ENCODE peak calls at places on chromosomes 3 and 15, in ten cellular contexts. D is stomach, P is A549, T is suprapubic skin, C is ovary, I is K562, O is upper lobe of left lung, W is esophagus muscularis mucosa, G is H1, K is sigmoid colon. R is an unnamed sample.

GRCh38 chr3:157103280-157103679 is 56.7 kb downstream of the CCNL1 start:
- DNase-seq in D (no peak), P (no peak), T (no peak), C (no peak), I (no peak), O (no peak), W (no peak), G (no peak), K (no peak), R (no peak)

GRCh38 chr3:101070260-101071121 is 77.3 kb upstream of the ABI3BP start:
- DNase-seq in D (peak), P (peak), T (no peak), C (no peak), I (peak), O (peak), W (no peak), G (peak), K (peak), R (peak)

GRCh38 chr3:111799951-111800350 is 59.1 kb upstream of the PHLDB2 start:
- DNase-seq in D (no peak), P (no peak), T (no peak), C (no peak), I (no peak), O (no peak), W (no peak), G (no peak), K (no peak), R (no peak)

GRCh38 chr15:92611995-92612745 is 43.4 kb downstream of the FAM174B start:
- DNase-seq in D (no peak), P (peak), T (no peak), C (no peak), I (no peak), O (no peak), W (no peak), G (no peak), K (peak), R (no peak)

GRCh38 chr3:197458179-197458707 is 97.5 kb downstream of the BDH1 start:
- DNase-seq in D (peak), P (peak), T (no peak), C (no peak), I (no peak), O (peak), W (no peak), G (no peak), K (no peak), R (no peak)

GRCh38 chr3:18840535-18841137 is 307.7 kb upstream of the KCNH8 start:
- DNase-seq in D (no peak), P (no peak), T (no peak), C (no peak), I (no peak), O (no peak), W (no peak), G (no peak), K (no peak), R (no peak)

GRCh38 chr15:90141646-90142045 is 39.4 kb upstream of the IDH2 start:
- DNase-seq in D (no peak), P (no peak), T (no peak), C (no peak), I (peak), O (no peak), W (no peak), G (no peak), K (no peak), R (no peak)

GRCh38 chr3:147799601-147800000 is 390.4 kb downstream of the ZIC1 start:
- DNase-seq in D (no peak), P (no peak), T (no peak), C (no peak), I (no peak), O (no peak), W (no peak), G (no peak), K (no peak), R (no peak)

GRCh38 chr3:55935241-55935640 is 448.1 kb upstream of the WNT5A start:
- DNase-seq in D (no peak), P (no peak), T (no peak), C (no peak), I (no peak), O (no peak), W (no peak), G (no peak), K (no peak), R (no peak)

GRCh38 chr3:40768536-40768935 is 243.8 kb downstream of the ZNF621 start:
- DNase-seq in D (no peak), P (peak), T (no peak), C (no peak), I (no peak), O (no peak), W (peak), G (no peak), K (no peak), R (no peak)

GRCh38 chr3:146164951-146165350 is 4.0 kb upstream of the PLOD2 start:
- DNase-seq in D (no peak), P (peak), T (no peak), C (no peak), I (no peak), O (no peak), W (no peak), G (no peak), K (no peak), R (no peak)

GRCh38 chr15:31197497-31198414 is 96.2 kb upstream of the TRPM1 start:
- DNase-seq in D (peak), P (peak), T (no peak), C (no peak), I (peak), O (peak), W (no peak), G (peak), K (no peak), R (no peak)

GRCh38 chr3:184562875-184563568 is 1.4 kb downstream of the EPHB3 start:
- DNase-seq in D (no peak), P (no peak), T (no peak), C (peak), I (no peak), O (no peak), W (no peak), G (no peak), K (no peak), R (no peak)

GRCh38 chr15:60400957-60401356 is 3.2 kb upstream of the ANXA2 start:
- DNase-seq in D (no peak), P (no peak), T (no peak), C (no peak), I (no peak), O (no peak), W (no peak), G (no peak), K (no peak), R (no peak)

GRCh38 chr3:115325539-115325938 is 178.5 kb upstream of the ZBTB20 start:
- DNase-seq in D (no peak), P (peak), T (no peak), C (no peak), I (peak), O (no peak), W (no peak), G (peak), K (no peak), R (no peak)

GRCh38 chr3:126113733-126114132 is 29.8 kb upstream of the SLC41A3 start:
- DNase-seq in D (no peak), P (peak), T (peak), C (no peak), I (peak), O (no peak), W (no peak), G (no peak), K (peak), R (no peak)

GRCh38 chr15:62035256-62035908 is 24.9 kb downstream of the VPS13C start:
- DNase-seq in D (no peak), P (no peak), T (no peak), C (no peak), I (no peak), O (no peak), W (no peak), G (no peak), K (no peak), R (no peak)

GRCh38 chr15:57635300-57635944 is 43.7 kb downstream of the MYZAP start:
- DNase-seq in D (peak), P (no peak), T (no peak), C (peak), I (no peak), O (no peak), W (peak), G (no peak), K (peak), R (no peak)

DNA sequence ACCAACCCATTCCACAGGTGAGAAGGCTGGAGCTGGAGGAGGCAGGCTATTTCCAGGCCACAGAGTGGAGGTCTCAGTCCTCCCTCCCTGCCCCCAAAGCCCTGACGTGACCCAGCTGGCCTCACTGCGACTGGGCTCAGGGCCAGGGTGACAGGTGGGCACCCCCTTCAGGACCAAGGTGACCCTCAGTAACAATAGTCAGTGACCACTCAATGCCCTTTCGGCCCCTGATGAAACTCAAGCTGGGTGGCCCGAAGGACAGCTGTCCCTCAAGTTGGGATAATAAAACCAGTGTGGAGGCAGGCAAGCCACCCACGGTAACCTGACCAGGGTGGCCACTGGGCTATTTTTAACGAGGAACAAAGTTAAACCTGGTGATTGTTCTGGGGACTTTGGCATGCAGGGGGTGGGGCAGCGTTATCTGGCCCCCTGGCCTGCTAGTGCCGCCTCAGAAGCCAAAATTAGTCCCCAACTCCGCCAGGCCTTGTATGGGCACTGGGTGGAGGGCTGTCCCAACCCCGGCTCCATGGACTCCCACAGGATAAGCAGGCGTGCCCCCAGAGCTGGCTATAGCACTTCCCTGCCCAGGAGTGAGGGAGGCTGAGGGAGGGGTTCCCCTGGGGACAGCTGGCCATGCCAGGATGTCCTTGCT is 1.1 kb downstream of the TNNC1 start:
- DNase-seq in D (no peak), P (no peak), T (no peak), C (no peak), I (no peak), O (no peak), W (no peak), G (no peak), K (no peak), R (no peak)
- TF ChIP-seq POLR2A in D (no peak), P (no peak), T (no peak), C (no peak), I (no peak), O (no peak), W (no peak), G (no peak), K (no peak), R (no peak)

DNA sequence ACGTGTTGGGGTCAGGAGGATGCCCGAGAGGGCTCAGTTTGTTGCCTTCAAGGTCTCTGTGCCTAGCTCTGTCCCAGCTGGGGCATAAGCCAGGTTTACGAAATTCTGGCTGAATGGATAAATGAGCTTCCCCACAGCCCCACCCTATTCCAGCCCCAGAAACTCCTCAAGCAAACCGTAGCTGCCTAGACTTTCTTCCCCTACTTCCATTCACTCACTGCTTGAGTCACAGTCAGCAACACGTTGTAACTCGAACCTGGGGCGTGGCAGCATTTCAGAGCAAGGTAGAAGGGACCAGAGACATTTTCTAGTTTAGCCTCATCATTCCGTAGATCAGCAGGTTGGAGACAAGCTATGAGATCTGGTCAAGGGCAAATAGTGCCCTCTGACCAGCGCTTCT is 24.2 kb downstream of the NMNAT3 start:
- DNase-seq in D (no peak), P (no peak), T (peak), C (peak), I (no peak), O (no peak), W (no peak), G (no peak), K (no peak), R (peak)
- H3K27ac ChIP-seq in D (no peak), P (no peak), T (peak), C (no peak), I (no peak), O (no peak), W (no peak), G (no peak), K (no peak), R (no peak)

DNA sequence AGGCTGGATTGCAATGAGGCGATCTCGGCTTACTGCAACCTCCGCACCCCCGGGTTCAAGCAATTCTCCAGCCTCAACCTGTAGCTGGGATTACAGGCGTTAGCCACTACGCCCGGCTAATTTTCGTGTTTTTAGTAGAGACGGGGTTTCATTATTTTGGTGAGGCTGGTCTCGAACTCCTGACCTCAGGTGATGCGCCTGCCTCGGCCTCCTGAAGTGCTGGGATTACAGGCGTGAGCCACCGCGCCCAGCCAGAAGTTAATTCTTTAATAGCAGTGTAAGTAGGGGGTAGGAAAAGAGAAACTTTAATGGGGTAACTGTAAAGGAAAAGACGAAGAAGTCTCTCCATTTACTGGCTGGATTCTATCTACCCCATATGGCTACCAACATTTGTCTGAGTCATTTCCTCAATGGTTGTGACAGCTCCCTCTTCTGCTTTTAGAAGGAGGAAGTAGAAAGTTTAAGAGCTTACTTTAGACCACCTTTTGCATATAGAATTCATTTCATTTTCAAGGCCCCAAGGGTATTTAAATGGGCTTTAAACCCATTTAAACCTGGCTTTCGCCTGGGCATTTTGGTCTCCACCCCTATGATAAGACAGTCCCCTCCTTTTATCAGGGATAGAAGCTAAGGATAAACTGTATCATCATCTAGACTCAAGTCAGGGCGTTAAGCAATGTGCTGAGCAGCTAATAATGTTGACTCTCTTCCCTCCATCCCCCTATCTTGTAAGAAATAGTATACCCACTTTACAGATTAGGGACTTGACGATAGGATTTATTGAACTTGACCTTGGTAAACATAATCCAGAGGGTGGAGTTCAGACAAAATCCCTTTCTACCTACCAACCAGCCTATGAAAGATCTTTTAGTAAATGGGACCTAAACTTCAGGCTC is 1.1 kb upstream of the CDV3 start:
- DNase-seq in D (no peak), P (peak), T (no peak), C (no peak), I (no peak), O (no peak), W (no peak), G (no peak), K (no peak), R (no peak)
- TF ChIP-seq EP300 in D (no peak), P (no peak), T (no peak), C (no peak), I (no peak), O (no peak), W (no peak), G (no peak), K (no peak), R (no peak)

GRCh38 chr15:99511865-99512632 is 53.7 kb upstream of the MEF2A start:
- DNase-seq in D (no peak), P (no peak), T (no peak), C (no peak), I (no peak), O (no peak), W (no peak), G (no peak), K (no peak), R (no peak)
- TF ChIP-seq POLR2A in D (no peak), P (no peak), T (no peak), C (no peak), I (no peak), O (no peak), W (no peak), G (no peak), K (no peak), R (no peak)

GRCh38 chr3:69282191-69282590 is 103.7 kb downstream of the FRMD4B start:
- DNase-seq in D (no peak), P (no peak), T (no peak), C (no peak), I (no peak), O (no peak), W (no peak), G (no peak), K (no peak), R (no peak)

GRCh38 chr3:69283913-69284312 is 102.0 kb downstream of the FRMD4B start:
- DNase-seq in D (no peak), P (no peak), T (no peak), C (no peak), I (no peak), O (no peak), W (no peak), G (no peak), K (no peak), R (no peak)

GRCh38 chr3:69288161-69288895 is 97.6 kb downstream of the FRMD4B start:
- DNase-seq in D (no peak), P (no peak), T (no peak), C (no peak), I (no peak), O (no peak), W (no peak), G (peak), K (no peak), R (no peak)

GRCh38 chr3:69283496-69283895 is 102.4 kb downstream of the FRMD4B start:
- DNase-seq in D (no peak), P (no peak), T (no peak), C (no peak), I (no peak), O (no peak), W (no peak), G (no peak), K (no peak), R (no peak)
- H3K27ac ChIP-seq in D (no peak), P (no peak), T (peak), C (no peak), I (no peak), O (no peak), W (no peak), G (no peak), K (no peak), R (no peak)

GRCh38 chr3:72597756-72598195 is 250.5 kb downstream of the SHQ1 start:
- DNase-seq in D (no peak), P (peak), T (no peak), C (no peak), I (peak), O (no peak), W (no peak), G (no peak), K (no peak), R (no peak)
- TF ChIP-seq EP300 in D (no peak), P (no peak), T (no peak), C (no peak), I (no peak), O (no peak), W (no peak), G (no peak), K (no peak), R (no peak)

R was measured in tibial nerve.